ENCODE peak calls at places on chromosomes 2 and 18, in eight cellular contexts. P is amniotic stem cell, O is anterior cingulate cortex, F is cardiac muscle cell, N is cerebellum, K is fibroblast of mammary gland, X is substantia nigra, Z is T-helper 2 cell. B is an unnamed sample.

GRCh38 chr18:3891245-3891644 is 441.3 kb downstream of the TGIF1 start:
- DNase-seq in N (no peak), Z (no peak), P (no peak), X (no peak), O (no peak), K (no peak), F (no peak), B (no peak)

GRCh38 chr2:128666596-128666995 is 347.9 kb upstream of the HS6ST1 start:
- DNase-seq in O (no peak), N (no peak), X (no peak), K (no peak), P (no peak), Z (no peak), F (no peak), B (no peak)

GRCh38 chr2:70371753-70372152 is 69.9 kb upstream of the FAM136A start:
- DNase-seq in P (no peak), Z (no peak), O (no peak), K (peak), N (no peak), X (no peak), F (no peak), B (no peak)

GRCh38 chr2:43152711-43153627 is 73.4 kb downstream of the ZFP36L2 start:
- DNase-seq in P (no peak), N (no peak), O (no peak), F (no peak), K (no peak), X (no peak), Z (no peak), B (no peak)

GRCh38 chr2:159202568-159203071 is 83.9 kb downstream of the WDSUB1 start:
- DNase-seq in F (no peak), P (peak), Z (no peak), O (peak), K (peak), X (no peak), N (no peak), B (no peak)

GRCh38 chr2:138919336-138919735 is 139.1 kb upstream of the NXPH2 start:
- DNase-seq in P (no peak), K (no peak), X (no peak), N (no peak), Z (no peak), F (no peak), O (no peak), B (no peak)

GRCh38 chr2:111022630-111023029 is 98.1 kb upstream of the BCL2L11 start:
- DNase-seq in P (no peak), K (no peak), F (no peak), X (no peak), N (no peak), O (no peak), Z (no peak), B (no peak)

GRCh38 chr2:204544961-204545860 is at the start of gene PARD3B:
- DNase-seq in K (peak), Z (no peak), F (peak), P (peak), O (no peak), X (no peak), N (no peak), B (no peak)

GRCh38 chr2:108971661-108972566 is 17.1 kb downstream of the EDAR start:
- DNase-seq in X (no peak), N (no peak), O (no peak), Z (no peak), P (no peak), F (no peak), K (peak), B (no peak)

GRCh38 chr2:119338826-119339561 is 27.6 kb downstream of the C2orf76 start:
- DNase-seq in X (no peak), Z (peak), P (no peak), F (no peak), O (no peak), N (no peak), K (no peak), B (no peak)

GRCh38 chr2:75621228-75621627 is 25.4 kb upstream of the MRPL19 start:
- DNase-seq in F (no peak), N (no peak), P (no peak), Z (no peak), X (no peak), K (no peak), O (no peak), B (peak)

GRCh38 chr2:173048901-173049661 is 26.6 kb upstream of the MAP3K20 start:
- DNase-seq in Z (no peak), K (peak), O (no peak), X (no peak), F (no peak), P (peak), N (no peak), B (no peak)

GRCh38 chr18:2903006-2903405 is 56.2 kb downstream of the EMILIN2 start:
- DNase-seq in K (peak), P (no peak), N (no peak), Z (no peak), F (peak), O (no peak), X (no peak), B (no peak)

GRCh38 chr2:130342533-130343275 is at the start of gene IMP4:
- DNase-seq in O (peak), P (peak), F (peak), Z (peak), K (peak), N (peak), X (peak), B (peak)

GRCh38 chr2:386406-387103 is 98.7 kb upstream of the ALKAL2 start:
- DNase-seq in Z (no peak), O (no peak), K (no peak), X (no peak), N (no peak), P (no peak), F (no peak), B (peak)

GRCh38 chr18:3219621-3220335 is at the start of gene MYOM1:
- DNase-seq in F (peak), O (no peak), N (no peak), Z (no peak), X (no peak), P (no peak), K (no peak), B (peak)

GRCh38 chr2:6495466-6495865 is 370.2 kb downstream of the CMPK2 start:
- DNase-seq in F (no peak), O (no peak), Z (no peak), X (no peak), P (no peak), N (no peak), K (no peak), B (no peak)

GRCh38 chr2:48026865-48027264 is 120.6 kb upstream of the FBXO11 start:
- DNase-seq in F (peak), N (peak), X (no peak), K (no peak), P (no peak), Z (no peak), O (no peak), B (no peak)

GRCh38 chr18:74745658-74746403 is 148.2 kb downstream of the ZNF407 start:
- DNase-seq in X (no peak), N (no peak), Z (no peak), F (no peak), K (peak), O (no peak), P (peak), B (no peak)

GRCh38 chr2:174124171-174124570 is 124.2 kb downstream of the OLA1 start:
- DNase-seq in K (no peak), P (no peak), O (no peak), F (peak), X (no peak), N (no peak), Z (no peak), B (no peak)

GRCh38 chr2:48270209-48270608 is 259.7 kb upstream of the STON1 start:
- DNase-seq in K (no peak), Z (no peak), X (no peak), F (no peak), O (no peak), N (peak), P (no peak), B (no peak)

GRCh38 chr2:232850039-232850438 is 20.0 kb upstream of the SNORC start:
- DNase-seq in O (no peak), K (no peak), Z (no peak), P (no peak), N (no peak), X (no peak), F (no peak), B (no peak)

GRCh38 chr2:237309416-237309815 is 104.5 kb downstream of the COL6A3 start:
- DNase-seq in F (no peak), N (no peak), X (no peak), P (no peak), Z (no peak), O (no peak), K (no peak), B (no peak)

GRCh38 chr18:60066576-60066975 is 166.8 kb downstream of the PMAIP1 start:
- DNase-seq in K (no peak), O (no peak), N (no peak), F (no peak), Z (no peak), P (no peak), X (no peak), B (no peak)

GRCh38 chr2:20578266-20578894 is 72.5 kb downstream of the HS1BP3 start:
- DNase-seq in X (no peak), N (no peak), Z (no peak), K (no peak), F (no peak), O (no peak), P (no peak), B (no peak)

GRCh38 chr2:84938194-84938879 is 32.6 kb upstream of the KCMF1 start:
- DNase-seq in Z (no peak), X (no peak), P (peak), N (no peak), O (no peak), K (peak), F (no peak), B (no peak)

GRCh38 chr2:172713365-172713875 is 22.2 kb upstream of the RAPGEF4 start:
- DNase-seq in N (no peak), Z (no peak), X (no peak), O (no peak), K (no peak), F (no peak), P (no peak), B (no peak)

GRCh38 chr2:128589681-128590080 is 271.0 kb upstream of the HS6ST1 start:
- DNase-seq in N (no peak), O (no peak), Z (no peak), F (no peak), X (no peak), P (no peak), K (no peak), B (no peak)

GRCh38 chr18:79400091-79400590 is 4.4 kb downstream of the NFATC1 start:
- DNase-seq in Z (no peak), K (no peak), N (no peak), P (no peak), F (peak), X (no peak), O (no peak), B (no peak)

GRCh38 chr2:101111262-101111838 is 39.8 kb downstream of the TBC1D8 start:
- DNase-seq in P (no peak), N (no peak), Z (no peak), O (no peak), K (no peak), X (no peak), F (no peak), B (no peak)

GRCh38 chr2:168998609-168999211 is 32.4 kb downstream of the ABCB11 start:
- DNase-seq in F (no peak), X (no peak), K (no peak), Z (no peak), N (no peak), P (no peak), O (no peak), B (no peak)

GRCh38 chr18:25111382-25112070 is 240.4 kb downstream of the ZNF521 start:
- DNase-seq in Z (no peak), P (no peak), O (no peak), K (no peak), N (peak), X (no peak), F (no peak), B (no peak)

GRCh38 chr2:134282638-134283400 is 28.9 kb downstream of the MGAT5 start:
- DNase-seq in P (no peak), Z (peak), O (no peak), X (no peak), K (no peak), F (no peak), N (no peak), B (no peak)

GRCh38 chr18:2883137-2883671 is 36.4 kb downstream of the EMILIN2 start:
- DNase-seq in Z (peak), F (peak), K (no peak), N (no peak), P (no peak), O (no peak), X (no peak), B (peak)

GRCh38 chr18:47996091-47996541 is 65.7 kb upstream of the SMAD2 start:
- DNase-seq in Z (no peak), X (no peak), O (no peak), P (no peak), F (no peak), K (peak), N (peak), B (no peak)

B was measured in esophagus muscularis mucosa.